ENCODE peak calls at places on chromosomes 1 and 21, in eight cellular contexts. Y, O, Z, S, U, J, Q and G are unnamed samples.

GRCh38 chr1:58885998-58886397 is 102.2 kb upstream of the JUN start:
- DNase-seq in Y (no peak), O (no peak), Z (peak), S (peak), U (peak), J (no peak), Q (peak), G (no peak)

GRCh38 chr1:85406887-85407593 is 57.9 kb downstream of the DDAH1 start:
- DNase-seq in Y (no peak), O (peak), Z (peak), S (peak), U (peak), J (no peak), Q (peak), G (peak)

GRCh38 chr1:41493117-41493536 is 8.6 kb upstream of the EDN2 start:
- DNase-seq in Y (no peak), O (peak), Z (peak), S (peak), U (no peak), J (no peak), Q (peak), G (peak)

GRCh38 chr1:207964195-207964966 is 53.5 kb upstream of the CD34 start:
- DNase-seq in Y (no peak), O (peak), Z (no peak), S (peak), U (no peak), J (no peak), Q (no peak), G (no peak)

GRCh38 chr21:45293214-45293725 is 5.6 kb upstream of the POFUT2 start:
- DNase-seq in Y (no peak), O (no peak), Z (peak), S (peak), U (peak), J (no peak), Q (peak), G (no peak)

GRCh38 chr1:85554630-85555327 is 25.8 kb upstream of the CCN1 start:
- DNase-seq in Y (no peak), O (peak), Z (peak), S (peak), U (no peak), J (no peak), Q (peak), G (peak)

GRCh38 chr1:215146252-215146975 is 63.9 kb downstream of the KCNK2 start:
- DNase-seq in Y (no peak), O (no peak), Z (peak), S (peak), U (no peak), J (no peak), Q (peak), G (peak)

GRCh38 chr1:190615818-190616217 is 138.2 kb upstream of the BRINP3 start:
- DNase-seq in Y (no peak), O (no peak), Z (no peak), S (no peak), U (no peak), J (no peak), Q (no peak), G (no peak)

GRCh38 chr21:25214676-25215075 is 392.6 kb downstream of the MRPL39 start:
- DNase-seq in Y (no peak), O (no peak), Z (no peak), S (no peak), U (no peak), J (no peak), Q (no peak), G (no peak)

GRCh38 chr1:223189903-223190724 is 47.1 kb upstream of the TLR5 start:
- DNase-seq in Y (peak), O (no peak), Z (peak), S (no peak), U (no peak), J (peak), Q (no peak), G (peak)

GRCh38 chr1:19877821-19878636 is 4.2 kb upstream of the OTUD3 start:
- DNase-seq in Y (no peak), O (no peak), Z (peak), S (no peak), U (no peak), J (no peak), Q (peak), G (no peak)

GRCh38 chr1:22804333-22804906 is 93.8 kb downstream of the EPHB2 start:
- DNase-seq in Y (no peak), O (no peak), Z (peak), S (no peak), U (no peak), J (no peak), Q (no peak), G (no peak)

GRCh38 chr1:65175171-65176070 is 27.4 kb downstream of the AK4 start:
- DNase-seq in Y (no peak), O (no peak), Z (no peak), S (peak), U (peak), J (no peak), Q (peak), G (no peak)

GRCh38 chr1:218809625-218810024 is 364.1 kb upstream of the LYPLAL1 start:
- DNase-seq in Y (no peak), O (no peak), Z (peak), S (peak), U (no peak), J (no peak), Q (no peak), G (peak)